ENCODE peak calls at places on chromosome 1, in five cellular contexts. W is ovary, N is right lobe of liver, P is right cardiac atrium, Z is heart right ventricle. R is an unnamed sample. For H3K4me1, the result is how much of the 10 kb centered on the place peaks cover.

GRCh38 chr1:151187205-151187604 is 2.8 kb downstream of the VPS72 start:
- DNase-seq in W (no peak), Z (no peak), P (no peak), N (no peak), R (no peak)

GRCh38 chr1:21932127-21932526 is 5.0 kb downstream of the HSPG2 start:
- DNase-seq in P (peak), W (no peak), Z (no peak), N (no peak), R (peak)

GRCh38 chr1:173507847-173508209 is 30.7 kb downstream of the PRDX6 start:
- DNase-seq in N (no peak), Z (no peak), W (no peak), P (no peak), R (no peak)

GRCh38 chr1:201399352-201400126 is 415 bp upstream of the LAD1 start:
- DNase-seq in N (peak), W (no peak), P (no peak), Z (no peak), R (peak)

GRCh38 chr1:159985456-159985855 is 31.4 kb upstream of the SLAMF9 start:
- DNase-seq in Z (no peak), P (no peak), N (no peak), W (no peak), R (no peak)

GRCh38 chr1:231091853-231092301 is 51.8 kb upstream of the FAM89A start:
- DNase-seq in W (no peak), N (peak), Z (peak), P (no peak), R (no peak)

GRCh38 chr1:240402318-240402717 is 209.6 kb downstream of the GREM2 start:
- DNase-seq in W (no peak), N (no peak), P (no peak), Z (no peak), R (no peak)

GRCh38 chr1:162147760-162148159 is 78.3 kb downstream of the NOS1AP start:
- DNase-seq in Z (no peak), P (no peak), W (no peak), N (no peak), R (no peak)

GRCh38 chr1:112337028-112337531 is 58.9 kb upstream of the CTTNBP2NL start:
- DNase-seq in P (peak), Z (peak), N (peak), W (no peak), R (peak)

GRCh38 chr1:2856076-2856390 is 54.5 kb upstream of the TTC34 start:
- DNase-seq in P (no peak), N (peak), W (no peak), Z (no peak), R (no peak)

GRCh38 chr1:192951961-192952460 is 107.1 kb downstream of the UCHL5 start:
- DNase-seq in N (no peak), P (no peak), W (no peak), Z (no peak), R (no peak)

GRCh38 chr1:248873993-248874671 is 15.2 kb upstream of the ZNF692 start:
- DNase-seq in N (peak), P (peak), W (peak), Z (peak), R (peak)

GRCh38 chr1:178196631-178197030 is 102.7 kb downstream of the RASAL2 start:
- DNase-seq in P (no peak), W (no peak), Z (no peak), N (no peak), R (no peak)

GRCh38 chr1:91732291-91732953 is 153.5 kb downstream of the TGFBR3 start:
- DNase-seq in Z (no peak), N (no peak), P (no peak), W (peak), R (no peak)

GRCh38 chr1:84141177-84142003 is 2.7 kb upstream of the PRKACB start:
- DNase-seq in W (no peak), P (no peak), N (no peak), Z (no peak), R (no peak)

GRCh38 chr1:19096036-19096833 is 113.8 kb downstream of the UBR4 start:
- DNase-seq in W (no peak), N (peak), Z (peak), P (peak), R (no peak)

GRCh38 chr1:51907079-51907702 is 28.7 kb upstream of the NRDC start:
- DNase-seq in Z (no peak), N (no peak), W (no peak), P (no peak), R (no peak)

GRCh38 chr1:246284021-246284420 is 223.1 kb downstream of the SMYD3 start:
- DNase-seq in W (no peak), Z (no peak), N (no peak), P (no peak), R (no peak)

GRCh38 chr1:46437723-46438122 is 43.6 kb downstream of the FAAH start:
- DNase-seq in Z (no peak), N (no peak), W (no peak), P (no peak), R (no peak)

GRCh38 chr1:36165145-36165544 is 9.2 kb downstream of the MAP7D1 start:
- DNase-seq in N (no peak), W (no peak), Z (no peak), P (no peak), R (no peak)

GRCh38 chr1:182111496-182111895 is 50.0 kb upstream of the ZNF648 start:
- DNase-seq in Z (no peak), P (peak), W (no peak), N (no peak), R (no peak)

GRCh38 chr1:204927673-204928641 is 57.3 kb downstream of the NFASC start:
- DNase-seq in Z (no peak), P (peak), W (no peak), N (no peak), R (no peak)

GRCh38 chr1:167107456-167107855 is 13.6 kb downstream of the STYXL2 start:
- DNase-seq in N (no peak), Z (no peak), W (no peak), P (no peak), R (no peak)

GRCh38 chr1:67939942-67940341 is 106.7 kb upstream of the GNG12 start:
- DNase-seq in N (no peak), P (no peak), W (no peak), Z (no peak), R (no peak)
- H3K4me3 ChIP-seq in N (no peak), P (no peak), W (no peak), Z (no peak), R (no peak)

DNA sequence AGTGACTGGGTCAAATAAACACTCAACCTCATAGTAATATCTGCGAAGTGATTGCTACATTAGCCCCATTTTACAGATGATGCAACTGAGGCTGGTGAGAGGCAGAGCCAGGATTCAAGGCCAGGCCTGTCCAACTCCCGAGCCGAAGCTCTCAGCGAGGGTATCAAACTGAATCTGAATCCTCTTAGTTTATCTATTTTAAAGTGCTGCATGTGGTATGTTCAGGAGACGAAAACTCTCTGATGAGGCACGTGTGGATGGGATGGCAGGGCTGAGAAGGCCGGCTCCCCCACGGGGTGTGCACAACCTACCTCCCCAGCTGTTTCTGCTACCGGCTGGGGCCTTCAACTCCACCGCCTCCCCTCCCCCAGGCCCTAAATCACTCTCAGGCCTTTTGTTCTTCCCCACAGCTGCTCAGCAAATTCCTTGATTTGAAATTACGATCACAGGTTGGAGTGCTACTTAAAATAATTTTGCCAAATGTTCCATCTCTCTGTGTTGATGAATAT is 171.8 kb downstream of the TOMM20 start:
- DNase-seq in P (no peak), Z (no peak), W (peak), N (peak), R (peak)
- H3K27ac ChIP-seq in P (no peak), Z (no peak), W (peak), N (peak), R (no peak)

GRCh38 chr1:116379674-116380498 is 6.8 kb downstream of the ATP1A1 start:
- DNase-seq in N (peak), Z (no peak), P (no peak), W (no peak), R (no peak)

GRCh38 chr1:116382857-116383256 is 9.8 kb downstream of the ATP1A1 start:
- DNase-seq in W (no peak), Z (no peak), N (no peak), P (no peak), R (no peak)

GRCh38 chr1:116379057-116379630 is 6.1 kb downstream of the ATP1A1 start:
- DNase-seq in W (no peak), Z (no peak), N (no peak), P (peak), R (peak)

GRCh38 chr1:116382321-116382720 is 9.3 kb downstream of the ATP1A1 start:
- DNase-seq in W (no peak), P (no peak), Z (no peak), N (no peak), R (no peak)

GRCh38 chr1:116380499-116381316 is 7.7 kb downstream of the ATP1A1 start:
- DNase-seq in P (no peak), Z (no peak), N (no peak), W (no peak), R (no peak)
- H3K4me1 ChIP-seq in P (under half), Z (half or more), N (half or more), W (under half), R (half or more)

GRCh38 chr1:16153110-16153998 is 2.5 kb downstream of the EPHA2 start:
- DNase-seq in W (no peak), N (no peak), Z (no peak), P (peak), R (no peak)
- H3K4me3 ChIP-seq in W (peak), N (peak), Z (peak), P (peak), R (no peak)

GRCh38 chr1:20399606-20400180 is 86.3 kb downstream of the CAMK2N1 start:
- DNase-seq in N (no peak), W (no peak), P (no peak), Z (no peak), R (no peak)
- H3K27ac ChIP-seq in N (no peak), W (no peak), P (no peak), Z (no peak), R (no peak)

GRCh38 chr1:10694274-10694632 is 102.2 kb downstream of the CASZ1 start:
- DNase-seq in N (no peak), P (no peak), W (no peak), Z (no peak), R (no peak)
- H3K4me1 ChIP-seq in N (under half), P (under half), W (under half), Z (half or more), R (under half)

DNA sequence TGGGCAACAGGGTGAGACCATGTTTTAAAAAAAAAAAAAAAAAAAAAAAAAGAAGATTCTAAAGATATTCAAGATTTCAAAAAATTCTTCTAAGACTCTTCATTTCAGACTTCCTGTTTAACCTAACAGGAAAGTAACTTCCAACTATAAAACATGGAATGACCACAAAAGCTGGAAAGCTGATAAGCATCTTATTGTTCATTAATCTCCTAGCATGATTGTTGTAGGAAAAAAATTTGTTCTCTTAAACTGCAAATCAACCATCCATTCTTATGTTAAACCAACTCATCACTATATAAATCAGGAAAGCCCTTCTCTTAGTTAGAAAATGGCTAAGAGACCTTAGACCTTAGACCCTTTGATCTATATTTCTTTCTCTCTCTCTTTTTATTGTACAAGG is 101.3 kb downstream of the UBE2U start:
- DNase-seq in W (no peak), N (no peak), P (no peak), Z (no peak), R (no peak)
- H3K4me3 ChIP-seq in W (no peak), N (no peak), P (no peak), Z (no peak), R (no peak)

DNA sequence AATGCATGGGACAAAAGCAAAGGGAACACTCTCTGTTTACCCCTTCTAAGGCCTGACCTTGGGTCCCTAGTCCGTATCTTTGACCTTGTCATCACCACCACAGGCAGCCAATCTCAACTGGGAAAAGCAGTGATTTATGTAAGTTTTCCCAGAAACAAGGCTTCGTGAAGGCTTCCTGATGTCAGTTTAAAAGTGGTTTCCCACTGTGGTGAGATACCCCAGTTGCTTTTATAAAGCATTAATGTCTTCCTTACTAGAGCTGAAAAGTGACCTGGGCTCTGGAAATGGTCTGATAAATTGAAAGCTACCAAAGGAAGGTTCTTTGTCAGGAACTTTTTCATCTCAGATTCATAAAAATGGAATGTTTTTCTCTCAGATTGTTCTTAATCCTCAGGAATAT is 536.4 kb upstream of the PTBP2 start:
- DNase-seq in P (no peak), W (no peak), N (no peak), Z (no peak), R (no peak)
- H3K27ac ChIP-seq in P (no peak), W (no peak), N (no peak), Z (no peak), R (no peak)

GRCh38 chr1:42690477-42691156 is 8.4 kb downstream of the YBX1 start:
- DNase-seq in W (no peak), N (no peak), P (no peak), Z (no peak), R (no peak)

GRCh38 chr1:42692941-42693340 is 10.7 kb downstream of the YBX1 start:
- DNase-seq in N (no peak), P (no peak), W (no peak), Z (no peak), R (no peak)

GRCh38 chr1:42692461-42692860 is 10.2 kb downstream of the YBX1 start:
- DNase-seq in N (no peak), P (no peak), Z (no peak), W (no peak), R (no peak)

GRCh38 chr1:42691157-42691498 is 8.9 kb downstream of the YBX1 start:
- DNase-seq in W (no peak), N (no peak), Z (no peak), P (no peak), R (no peak)

DNA sequence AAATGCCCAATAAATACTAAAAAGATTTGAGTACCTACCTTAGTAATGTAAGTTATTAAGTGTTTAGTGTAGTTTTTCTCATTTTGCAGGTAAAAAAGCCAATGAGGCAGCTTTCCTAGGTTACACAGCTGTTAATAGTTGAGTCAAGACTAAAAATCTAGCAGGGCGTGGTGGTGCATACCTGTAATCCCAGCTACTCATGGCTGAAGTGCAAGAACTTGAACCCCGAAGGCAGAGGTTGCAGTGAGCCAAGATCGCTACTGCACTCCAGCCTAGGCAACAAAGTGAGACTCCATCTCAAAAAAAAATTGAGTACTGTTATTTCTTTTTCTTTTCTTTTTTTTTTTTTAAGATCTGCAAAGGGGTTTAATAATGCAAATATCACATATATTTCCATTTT is 7.7 kb downstream of the YBX1 start:
- DNase-seq in P (no peak), N (no peak), Z (no peak), W (no peak), R (no peak)
- H3K4me1 ChIP-seq in P (under half), N (under half), Z (half or more), W (under half), R (under half)